ENCODE peak calls at places on chromosomes 13 and 19, in eight cellular contexts. T is GM23338; B is tibial nerve; S is right atrium auricular region; R is HCT116; C is breast epithelium; J is CD8-positive, alpha-beta T cell; F is body of pancreas. U is an unnamed sample. For H3K4me1, the result is how much of the 10 kb centered on the place peaks cover.

GRCh38 chr13:64912141-64912540 is 2318.0 kb downstream of the PCDH9 start:
- DNase-seq in T (no peak), B (no peak), S (no peak), R (no peak), C (no peak), J (no peak), F (no peak), U (no peak)

GRCh38 chr19:47035127-47035494 is 13.3 kb downstream of the TMEM160 start:
- DNase-seq in T (peak), B (no peak), S (no peak), R (no peak), C (no peak), J (no peak), F (no peak), U (peak)

GRCh38 chr13:78587395-78587794 is 16.0 kb downstream of the POU4F1 start:
- DNase-seq in T (no peak), B (no peak), S (no peak), R (no peak), C (no peak), J (no peak), F (no peak), U (no peak)

GRCh38 chr19:7916137-7916907 is 1.7 kb downstream of the TGFBR3L start:
- DNase-seq in T (peak), B (no peak), S (no peak), R (no peak), C (no peak), J (no peak), F (peak), U (peak)

GRCh38 chr13:91369432-91369831 is 21.9 kb downstream of the MIR17HG start:
- DNase-seq in T (no peak), B (no peak), S (no peak), R (no peak), C (no peak), J (no peak), F (no peak), U (no peak)

GRCh38 chr13:100163375-100163774 is 74.5 kb downstream of the PCCA start:
- DNase-seq in T (no peak), B (no peak), S (no peak), R (no peak), C (no peak), J (no peak), F (no peak), U (no peak)

GRCh38 chr13:58080806-58081205 is 449.3 kb downstream of the PCDH17 start:
- DNase-seq in T (peak), B (no peak), S (no peak), R (no peak), C (no peak), J (no peak), F (no peak), U (no peak)

GRCh38 chr19:31821346-31821745 is 472.1 kb upstream of the TSHZ3 start:
- DNase-seq in T (no peak), B (no peak), S (no peak), R (no peak), C (no peak), J (no peak), F (no peak), U (no peak)

GRCh38 chr19:13128583-13128982 is 10.5 kb downstream of the NACC1 start:
- DNase-seq in T (no peak), B (no peak), S (no peak), R (no peak), C (no peak), J (no peak), F (no peak), U (no peak)

GRCh38 chr19:45524575-45525129 is 17.4 kb downstream of the VASP start:
- DNase-seq in T (no peak), B (no peak), S (no peak), R (no peak), C (no peak), J (no peak), F (peak), U (no peak)

GRCh38 chr19:14023404-14024235 is 4.3 kb upstream of the RLN3 start:
- DNase-seq in T (peak), B (no peak), S (no peak), R (no peak), C (no peak), J (no peak), F (peak), U (no peak)

GRCh38 chr19:7628589-7629311 is 595 bp downstream of the XAB2 start:
- DNase-seq in T (peak), B (no peak), S (no peak), R (no peak), C (no peak), J (no peak), F (no peak), U (no peak)

GRCh38 chr19:57263244-57263643 is 17.0 kb upstream of the ZNF460 start:
- DNase-seq in T (peak), B (no peak), S (no peak), R (no peak), C (no peak), J (no peak), F (no peak), U (no peak)

GRCh38 chr13:97281028-97281427 is 58.9 kb downstream of the MBNL2 start:
- DNase-seq in T (no peak), B (no peak), S (no peak), R (no peak), C (no peak), J (no peak), F (no peak), U (no peak)

GRCh38 chr13:49314344-49314882 is 66.7 kb downstream of the CDADC1 start:
- DNase-seq in T (no peak), B (no peak), S (no peak), R (peak), C (no peak), J (no peak), F (no peak), U (no peak)

GRCh38 chr19:3817761-3818160 is 31.6 kb upstream of the MATK start:
- DNase-seq in T (no peak), B (no peak), S (no peak), R (no peak), C (no peak), J (no peak), F (no peak), U (no peak)

GRCh38 chr13:76968041-76968440 is 19.7 kb downstream of the ACOD1 start:
- DNase-seq in T (no peak), B (no peak), S (no peak), R (no peak), C (no peak), J (no peak), F (no peak), U (no peak)

GRCh38 chr19:19866599-19867248 is 1.0 kb downstream of the ZNF253 start:
- DNase-seq in T (peak), B (no peak), S (no peak), R (no peak), C (no peak), J (peak), F (no peak), U (no peak)

GRCh38 chr13:60612593-60612992 is 215.6 kb downstream of the TDRD3 start:
- DNase-seq in T (no peak), B (no peak), S (no peak), R (no peak), C (no peak), J (no peak), F (no peak), U (no peak)

GRCh38 chr19:53981408-53981998 is 9.9 kb upstream of the CACNG6 start:
- DNase-seq in T (peak), B (no peak), S (no peak), R (no peak), C (no peak), J (no peak), F (no peak), U (no peak)

GRCh38 chr19:3968556-3969434 is 2.1 kb downstream of the DAPK3 start:
- DNase-seq in T (peak), B (peak), S (peak), R (peak), C (peak), J (no peak), F (peak), U (peak)

GRCh38 chr13:111110054-111110453 is 5.1 kb upstream of the ARHGEF7 start:
- DNase-seq in T (no peak), B (no peak), S (no peak), R (no peak), C (no peak), J (no peak), F (no peak), U (no peak)

GRCh38 chr19:36997152-36997842 is 80.9 kb upstream of the ZNF420 start:
- DNase-seq in T (no peak), B (no peak), S (no peak), R (no peak), C (no peak), J (no peak), F (no peak), U (no peak)

GRCh38 chr19:33641956-33642498 is 20.3 kb downstream of the CHST8 start:
- DNase-seq in T (no peak), B (no peak), S (no peak), R (no peak), C (no peak), J (no peak), F (no peak), U (no peak)

GRCh38 chr13:39484506-39485313 is 118.3 kb downstream of the LHFPL6 start:
- DNase-seq in T (no peak), B (no peak), S (no peak), R (no peak), C (no peak), J (no peak), F (no peak), U (no peak)

GRCh38 chr13:39892731-39893293 is 237.3 kb downstream of the COG6 start:
- DNase-seq in T (no peak), B (no peak), S (no peak), R (no peak), C (no peak), J (no peak), F (no peak), U (no peak)

DNA sequence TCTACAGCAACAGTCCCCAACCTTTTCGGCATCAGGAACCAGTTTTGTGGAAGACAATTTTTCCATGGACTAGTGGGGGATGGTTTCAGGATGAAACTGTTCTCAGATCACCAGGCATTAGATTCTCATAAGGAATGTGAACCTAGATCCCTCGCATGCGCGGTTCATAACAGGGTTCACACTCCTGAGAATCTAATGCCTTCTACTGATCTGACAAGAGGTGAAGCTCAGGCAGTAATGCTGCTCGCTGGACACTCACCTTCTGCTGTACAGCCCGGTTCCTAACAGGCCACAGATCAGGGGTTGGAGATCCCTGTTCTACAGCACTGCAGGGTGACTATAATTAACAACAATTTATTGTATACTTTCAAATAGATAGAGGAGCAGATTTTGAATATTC is 21.9 kb downstream of the USP12 start:
- DNase-seq in T (no peak), B (no peak), S (no peak), R (no peak), C (no peak), J (no peak), F (no peak), U (no peak)
- TF ChIP-seq CTCF in T (no peak), B (no peak), S (no peak), R (no peak), C (no peak), J (no peak), F (no peak), U (no peak)

GRCh38 chr19:927707-928401 is 2.0 kb downstream of the ARID3A start:
- DNase-seq in T (peak), B (no peak), S (no peak), R (no peak), C (no peak), J (no peak), F (no peak), U (no peak)
- H3K4me1 ChIP-seq in T (under half), B (under half), S (under half), R (under half), C (under half), J (under half), F (under half), U (under half)

DNA sequence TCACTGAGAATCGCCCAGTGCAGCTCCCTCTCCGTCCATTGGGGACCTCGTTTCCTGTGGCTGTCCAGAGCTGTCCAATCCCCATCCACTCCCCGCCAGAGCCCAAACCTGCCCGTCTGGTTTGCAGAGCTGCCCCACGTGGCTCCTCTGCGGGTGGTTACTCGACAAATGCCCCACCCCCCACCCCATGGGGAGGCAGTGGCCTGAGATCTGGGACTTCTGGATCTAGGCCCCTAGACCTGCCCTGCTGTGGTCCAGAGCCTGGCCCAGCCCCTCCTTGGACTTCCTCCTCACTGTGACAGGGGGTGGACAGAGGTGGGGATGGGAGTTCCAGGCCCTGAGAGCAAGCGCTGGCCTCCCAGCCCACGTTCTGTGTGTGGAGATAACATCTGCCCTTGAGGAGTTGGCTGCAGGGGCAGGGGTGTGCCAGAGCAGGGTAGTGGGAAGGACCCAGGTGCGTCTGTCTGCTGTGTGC is 29.1 kb downstream of the PAK4 start:
- DNase-seq in T (peak), B (no peak), S (no peak), R (peak), C (peak), J (no peak), F (peak), U (peak)
- TF ChIP-seq CTCF in T (no peak), B (no peak), S (no peak), R (no peak), C (peak), J (no peak), F (peak), U (no peak)

GRCh38 chr19:43445426-43445825 is 20.0 kb downstream of the LYPD3 start:
- DNase-seq in T (no peak), B (no peak), S (no peak), R (no peak), C (no peak), J (no peak), F (no peak), U (no peak)

GRCh38 chr19:43450545-43450997 is 14.8 kb downstream of the LYPD3 start:
- DNase-seq in T (no peak), B (no peak), S (no peak), R (no peak), C (no peak), J (no peak), F (no peak), U (no peak)

GRCh38 chr19:43446746-43447489 is 18.5 kb downstream of the LYPD3 start:
- DNase-seq in T (peak), B (peak), S (peak), R (peak), C (peak), J (peak), F (peak), U (peak)

GRCh38 chr19:43444531-43445340 is 20.7 kb downstream of the LYPD3 start:
- DNase-seq in T (no peak), B (no peak), S (no peak), R (no peak), C (no peak), J (no peak), F (no peak), U (no peak)

DNA sequence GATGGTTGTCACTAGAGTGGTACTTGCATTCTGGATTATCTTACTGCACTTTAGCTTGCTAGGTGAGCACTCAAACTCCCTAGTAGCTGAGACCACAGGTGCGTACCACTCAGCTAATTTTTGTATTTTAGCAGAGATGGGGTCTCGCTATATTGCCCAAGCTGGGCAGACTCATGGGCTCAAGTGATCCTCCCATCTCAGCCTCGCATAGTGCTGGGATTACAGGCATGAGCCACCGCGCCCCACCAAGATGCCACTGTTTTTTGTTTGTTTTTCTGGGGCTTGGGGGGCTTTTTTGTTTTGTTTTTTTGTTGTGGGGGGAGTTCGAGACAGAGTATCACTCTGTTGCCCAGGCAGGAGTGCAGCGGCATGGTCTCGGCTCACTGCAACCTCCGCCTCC is 17.8 kb downstream of the LYPD3 start:
- DNase-seq in T (no peak), B (no peak), S (no peak), R (no peak), C (no peak), J (no peak), F (no peak), U (no peak)
- H3K4me1 ChIP-seq in T (under half), B (under half), S (under half), R (under half), C (under half), J (under half), F (under half), U (under half)

GRCh38 chr13:33109801-33110200 is 93.6 kb downstream of the KL start:
- DNase-seq in T (peak), B (no peak), S (no peak), R (no peak), C (no peak), J (no peak), F (no peak), U (peak)
- TF ChIP-seq CTCF in T (peak), B (no peak), S (no peak), R (no peak), C (no peak), J (no peak), F (no peak), U (no peak)

GRCh38 chr13:80458546-80458945 is 117.6 kb upstream of the SPRY2 start:
- DNase-seq in T (no peak), B (no peak), S (no peak), R (no peak), C (no peak), J (no peak), F (no peak), U (no peak)

GRCh38 chr13:80452279-80452678 is 111.4 kb upstream of the SPRY2 start:
- DNase-seq in T (no peak), B (no peak), S (no peak), R (no peak), C (no peak), J (no peak), F (no peak), U (no peak)

GRCh38 chr13:80448725-80449124 is 107.8 kb upstream of the SPRY2 start:
- DNase-seq in T (no peak), B (no peak), S (no peak), R (no peak), C (no peak), J (no peak), F (no peak), U (no peak)

DNA sequence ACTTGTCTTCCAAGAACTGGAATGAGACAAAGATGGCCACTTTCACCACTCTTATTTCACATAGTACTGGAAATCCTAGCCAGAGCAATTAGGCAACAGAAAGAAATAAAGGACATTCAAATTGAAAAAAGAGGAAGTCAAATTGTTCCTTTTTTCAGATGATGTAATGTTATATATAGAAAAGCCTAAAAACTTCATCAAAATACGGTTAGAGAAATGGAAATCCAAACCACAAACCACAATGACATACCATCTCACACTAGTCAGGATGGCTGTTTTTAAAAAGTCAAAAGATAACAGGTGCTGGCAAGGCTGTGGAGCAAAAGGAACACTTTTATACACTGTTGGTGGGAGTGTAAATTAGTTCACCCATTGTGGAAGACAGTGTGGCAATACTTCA is 113.3 kb upstream of the SPRY2 start:
- DNase-seq in T (no peak), B (no peak), S (no peak), R (no peak), C (no peak), J (no peak), F (no peak), U (no peak)
- H3K4me1 ChIP-seq in T (under half), B (under half), S (under half), R (under half), C (under half), J (under half), F (under half), U (under half)

GRCh38 chr19:49861541-49862410 is 5.6 kb downstream of the PNKP start:
- DNase-seq in T (no peak), B (no peak), S (no peak), R (no peak), C (no peak), J (no peak), F (no peak), U (no peak)
- TF ChIP-seq CTCF in T (no peak), B (no peak), S (no peak), R (no peak), C (no peak), J (no peak), F (no peak), U (no peak)

U was measured in mucosa of descending colon.